ENCODE peak calls at places on chromosomes 13 and 19, in four cellular contexts. W is GM10248, Z is sigmoid colon, D is ELR. A is an unnamed sample.
A peak's percentile ranks its signal among the peaks of the same experiment; 100 is the strongest.

GRCh38 chr19:19966862-19967261 is 66.1 kb downstream of the ZNF93 start:
- DNase-seq in W (no peak), Z (no peak), D (no peak), A (no peak)

GRCh38 chr19:40623403-40624239 is 22.5 kb downstream of the LTBP4 start:
- DNase-seq in W (no peak), Z (no peak), D (peak; percentile 23), A (peak; percentile 85)

GRCh38 chr19:34838248-34838647 is 65.2 kb upstream of the ZNF599 start:
- DNase-seq in W (no peak), Z (no peak), D (peak; percentile 50), A (peak; percentile 12)

GRCh38 chr13:94093652-94094310 is 385.7 kb downstream of the DCT start:
- DNase-seq in W (no peak), Z (no peak), D (no peak), A (no peak)

GRCh38 chr19:574658-575526 is 2.5 kb downstream of the BSG start:
- DNase-seq in W (peak; percentile 65), Z (no peak), D (peak; percentile 37), A (peak; percentile 47)

GRCh38 chr13:23560571-23561089 is 9.6 kb upstream of the TNFRSF19 start:
- DNase-seq in W (no peak), Z (no peak), D (no peak), A (no peak)

GRCh38 chr13:20964904-20965303 is 62.4 kb upstream of the XPO4 start:
- DNase-seq in W (no peak), Z (no peak), D (peak; percentile 48), A (no peak)

GRCh38 chr19:58571575-58571947 is 1.6 kb downstream of the MZF1 start:
- DNase-seq in W (no peak), Z (peak; percentile 54), D (no peak), A (no peak)

GRCh38 chr13:83740622-83741021 is 141.7 kb downstream of the SLITRK1 start:
- DNase-seq in W (no peak), Z (no peak), D (no peak), A (no peak)

GRCh38 chr19:49924004-49924880 is 4.8 kb upstream of the ATF5 start:
- DNase-seq in W (no peak), Z (no peak), D (no peak), A (no peak)

GRCh38 chr13:37534181-37534580 is 64.4 kb downstream of the POSTN start:
- DNase-seq in W (no peak), Z (no peak), D (peak; percentile 79), A (peak; percentile 37)

GRCh38 chr13:68176486-68176885 is 946.4 kb upstream of the PCDH9 start:
- DNase-seq in W (no peak), Z (no peak), D (peak; percentile 83), A (peak; percentile 68)

GRCh38 chr13:61286148-61286745 is 129.4 kb downstream of the PCDH20 start:
- DNase-seq in W (no peak), Z (no peak), D (peak; percentile 0), A (peak; percentile 42)

GRCh38 chr13:110323172-110323851 is 16.2 kb downstream of the COL4A2 start:
- DNase-seq in W (no peak), Z (peak; percentile 77), D (peak; percentile 89), A (peak; percentile 73)

GRCh38 chr13:30108913-30109237 is 198.5 kb downstream of the KATNAL1 start:
- DNase-seq in W (no peak), Z (no peak), D (no peak), A (peak; percentile 47)